ENCODE peak calls at places on chromosomes 1 and 21, in eight cellular contexts. Y is GM20000, L is fibroblast of gingiva, W is tibial nerve, J is NCI-H82, M is ovary, A is AG09319, U is endothelial cell. T is an unnamed sample.

GRCh38 chr21:27648560-27648959 is 681.7 kb upstream of the ADAMTS5 start:
- DNase-seq in M (no peak), L (peak; percentile 79), A (peak; percentile 11), J (no peak), U (no peak), W (no peak), Y (no peak), T (no peak)

GRCh38 chr1:54623216-54624007 is at the start of gene FAM151A:
- DNase-seq in M (no peak), W (no peak), A (no peak), Y (no peak), U (no peak), L (no peak), J (peak; percentile 62), T (no peak)

GRCh38 chr1:10819198-10819901 is 22.9 kb upstream of the CASZ1 start:
- DNase-seq in J (peak; percentile 84), U (no peak), A (no peak), L (no peak), W (no peak), Y (no peak), M (no peak), T (no peak)

GRCh38 chr1:245512980-245513578 is 358.3 kb downstream of the KIF26B start:
- DNase-seq in U (no peak), Y (no peak), M (peak; percentile 43), W (no peak), J (peak; percentile 48), L (no peak), A (no peak), T (no peak)

GRCh38 chr1:241202321-241202845 is 154.6 kb downstream of the RGS7 start:
- DNase-seq in M (no peak), L (no peak), J (no peak), A (no peak), Y (no peak), W (no peak), U (no peak), T (no peak)

GRCh38 chr1:198936371-198937083 is 297.7 kb downstream of the PTPRC start:
- DNase-seq in L (peak; percentile 29), W (no peak), U (no peak), A (no peak), M (no peak), Y (no peak), J (peak; percentile 41), T (no peak)

GRCh38 chr1:205849619-205850355 is at the start of gene PM20D1:
- DNase-seq in A (peak; percentile 27), U (peak; percentile 44), W (peak; percentile 28), J (no peak), Y (peak; percentile 72), M (peak; percentile 81), L (peak; percentile 75), T (no peak)

GRCh38 chr1:10829965-10830515 is 33.6 kb upstream of the CASZ1 start:
- DNase-seq in M (no peak), Y (no peak), L (no peak), J (peak; percentile 64), U (no peak), W (no peak), A (no peak), T (no peak)

GRCh38 chr1:212233321-212233720 is 51.9 kb upstream of the PPP2R5A start:
- DNase-seq in L (no peak), A (no peak), Y (no peak), W (no peak), M (no peak), U (no peak), J (no peak), T (no peak)

GRCh38 chr1:11929849-11930248 is 3.6 kb upstream of the KIAA2013 start:
- DNase-seq in J (no peak), A (no peak), M (peak; percentile 78), W (peak; percentile 43), U (no peak), L (peak; percentile 28), Y (peak; percentile 70), T (no peak)

GRCh38 chr1:40064797-40065492 is 24.4 kb downstream of the CAP1 start:
- DNase-seq in W (no peak), M (no peak), A (no peak), J (no peak), U (no peak), L (no peak), Y (peak; percentile 62), T (no peak)

GRCh38 chr1:31955917-31956736 is 18.0 kb upstream of the PTP4A2 start:
- DNase-seq in J (peak; percentile 22), L (peak; percentile 99), W (peak; percentile 65), Y (peak; percentile 77), A (peak; percentile 99), U (peak; percentile 20), M (peak; percentile 80), T (peak; percentile 93)

GRCh38 chr1:31007462-31007991 is 58.0 kb downstream of the PUM1 start:
- DNase-seq in L (peak; percentile 66), A (peak; percentile 54), J (no peak), M (no peak), Y (no peak), U (no peak), W (no peak), T (no peak)

GRCh38 chr1:65425697-65426096 is 5.2 kb downstream of the LEPR start:
- DNase-seq in A (no peak), U (no peak), Y (no peak), M (no peak), L (peak; percentile 93), J (no peak), W (no peak), T (no peak)

GRCh38 chr1:17732475-17732874 is 22.7 kb upstream of the ACTL8 start:
- DNase-seq in W (no peak), L (no peak), A (no peak), M (no peak), J (no peak), Y (no peak), U (no peak), T (no peak)

GRCh38 chr1:40760984-40761383 is 22.6 kb upstream of the KCNQ4 start:
- DNase-seq in L (no peak), A (no peak), J (no peak), Y (no peak), U (no peak), M (no peak), W (no peak), T (no peak)

GRCh38 chr1:25622526-25622925 is 5.9 kb downstream of the MAN1C1 start:
- DNase-seq in A (no peak), Y (no peak), W (no peak), J (no peak), M (no peak), L (no peak), U (no peak), T (no peak)

GRCh38 chr1:240134596-240134995 is 42.9 kb downstream of the FMN2 start:
- DNase-seq in M (no peak), A (peak; percentile 67), U (no peak), J (no peak), Y (no peak), W (no peak), L (peak; percentile 63), T (no peak)

GRCh38 chr21:33299181-33299752 is 25.5 kb upstream of the IFNAR1 start:
- DNase-seq in M (no peak), J (no peak), A (no peak), U (no peak), L (no peak), W (no peak), Y (peak; percentile 56), T (no peak)

GRCh38 chr1:156281281-156282142 is 1.1 kb downstream of the SMG5 start:
- DNase-seq in A (no peak), J (peak; percentile 54), L (peak; percentile 29), W (no peak), M (no peak), Y (peak; percentile 57), U (no peak), T (no peak)

GRCh38 chr1:8733463-8733862 is 84.0 kb downstream of the RERE start:
- DNase-seq in W (no peak), L (peak; percentile 38), U (no peak), A (no peak), M (no peak), Y (no peak), J (no peak), T (no peak)

GRCh38 chr1:46638921-46639320 is 22.3 kb upstream of the MOB3C start:
- DNase-seq in U (no peak), J (no peak), W (no peak), Y (no peak), M (no peak), L (no peak), A (no peak), T (no peak)

GRCh38 chr1:43302226-43302625 is 1.4 kb downstream of the TIE1 start:
- DNase-seq in J (no peak), L (no peak), W (no peak), U (no peak), A (no peak), Y (no peak), M (no peak), T (no peak)

GRCh38 chr1:241411776-241412338 is 54.9 kb upstream of the RGS7 start:
- DNase-seq in U (no peak), A (peak; percentile 85), M (no peak), W (no peak), L (peak; percentile 92), Y (no peak), J (peak; percentile 18), T (no peak)

GRCh38 chr1:186497651-186498050 is 36.7 kb upstream of the PDC start:
- DNase-seq in Y (no peak), J (no peak), L (no peak), U (no peak), M (no peak), A (no peak), W (no peak), T (no peak)

GRCh38 chr1:225999912-226000337 is 782 bp upstream of the SDE2 start:
- DNase-seq in J (no peak), M (no peak), A (no peak), Y (peak; percentile 63), L (peak; percentile 26), W (no peak), U (no peak), T (no peak)

GRCh38 chr1:70503358-70503757 is 92.3 kb downstream of the CTH start:
- DNase-seq in M (no peak), J (no peak), Y (no peak), U (no peak), W (no peak), L (peak; percentile 54), A (no peak), T (no peak)

GRCh38 chr1:26288311-26288941 is 8.5 kb downstream of the SH3BGRL3 start:
- DNase-seq in U (no peak), M (no peak), W (no peak), L (no peak), J (no peak), Y (peak; percentile 55), A (no peak), T (no peak)

GRCh38 chr1:7334475-7335035 is 436.5 kb upstream of the VAMP3 start:
- DNase-seq in L (no peak), J (peak; percentile 70), W (no peak), Y (no peak), A (peak; percentile 3), M (no peak), U (no peak), T (no peak)

GRCh38 chr1:10753279-10753678 is 43.2 kb downstream of the CASZ1 start:
- DNase-seq in A (no peak), L (no peak), J (peak; percentile 99), W (no peak), M (no peak), U (no peak), Y (no peak), T (no peak)

GRCh38 chr21:45950740-45951515 is 30.6 kb upstream of the COL6A1 start:
- DNase-seq in W (no peak), Y (no peak), A (no peak), J (peak; percentile 83), M (peak; percentile 84), L (peak; percentile 63), U (no peak), T (no peak)

GRCh38 chr1:28374297-28374696 is 4.8 kb downstream of the PHACTR4 start:
- DNase-seq in U (no peak), L (peak; percentile 6), M (no peak), Y (no peak), W (no peak), J (no peak), A (no peak), T (no peak)

GRCh38 chr1:57109247-57109646 is 143.4 kb upstream of the C8B start:
- DNase-seq in Y (no peak), A (no peak), M (no peak), L (no peak), W (no peak), U (no peak), J (no peak), T (no peak)

GRCh38 chr1:114718661-114719423 is 2.3 kb upstream of the NRAS start:
- DNase-seq in U (no peak), L (peak; percentile 31), Y (no peak), M (no peak), W (no peak), J (no peak), A (no peak), T (no peak)